ENCODE peak calls at places on chromosomes 16 and 17, in nine cellular contexts. U is IMR-90; S is endothelial cell of umbilical vein; C is HFF-Myc; Z is A549; W is CD8-positive, alpha-beta T cell; I is tibial artery; V is left ventricle myocardium inferior; P is neural progenitor cell. E is an unnamed sample.

GRCh38 chr17:32264823-32265191 is 825 bp upstream of the RHBDL3 start:
- DNase-seq in U (no peak), S (no peak), C (no peak), Z (no peak), W (no peak), I (no peak), V (no peak), P (peak), E (no peak)

GRCh38 chr16:57999366-57999970 is 1.0 kb downstream of the ZNF319 start:
- DNase-seq in U (peak), S (peak), C (no peak), Z (no peak), W (no peak), I (no peak), V (no peak), P (peak), E (peak)

GRCh38 chr17:1561420-1562177 is 993 bp downstream of the PITPNA start:
- DNase-seq in U (no peak), S (peak), C (no peak), Z (peak), W (no peak), I (no peak), V (no peak), P (peak), E (peak)

GRCh38 chr17:65547253-65547670 is 14.2 kb downstream of the AXIN2 start:
- DNase-seq in U (peak), S (no peak), C (no peak), Z (no peak), W (no peak), I (no peak), V (no peak), P (no peak), E (no peak)

GRCh38 chr16:11016993-11017392 is 72.6 kb downstream of the CLEC16A start:
- DNase-seq in U (peak), S (peak), C (no peak), Z (peak), W (no peak), I (no peak), V (peak), P (no peak), E (no peak)

GRCh38 chr17:72640415-72641165 is 451.9 kb downstream of the SLC39A11 start:
- DNase-seq in U (no peak), S (no peak), C (no peak), Z (no peak), W (no peak), I (no peak), V (no peak), P (no peak), E (no peak)

GRCh38 chr17:13792314-13792713 is 190.6 kb upstream of the HS3ST3A1 start:
- DNase-seq in U (peak), S (no peak), C (no peak), Z (no peak), W (no peak), I (no peak), V (no peak), P (no peak), E (no peak)

GRCh38 chr17:78939615-78940014 is 14.4 kb upstream of the TIMP2 start:
- DNase-seq in U (peak), S (peak), C (no peak), Z (no peak), W (no peak), I (no peak), V (no peak), P (no peak), E (no peak)

GRCh38 chr17:5877948-5878347 is 192.2 kb upstream of the WSCD1 start:
- DNase-seq in U (no peak), S (no peak), C (no peak), Z (no peak), W (no peak), I (peak), V (peak), P (no peak), E (no peak)

GRCh38 chr17:16889088-16889465 is 82.8 kb downstream of the TNFRSF13B start:
- DNase-seq in U (no peak), S (no peak), C (no peak), Z (no peak), W (no peak), I (no peak), V (no peak), P (no peak), E (no peak)

GRCh38 chr16:82240111-82240510 is 70.1 kb upstream of the MPHOSPH6 start:
- DNase-seq in U (peak), S (no peak), C (no peak), Z (no peak), W (no peak), I (no peak), V (no peak), P (no peak), E (no peak)

GRCh38 chr16:8725513-8726178 is 51.2 kb downstream of the ABAT start:
- DNase-seq in U (no peak), S (no peak), C (no peak), Z (no peak), W (no peak), I (no peak), V (no peak), P (no peak), E (no peak)

DNA sequence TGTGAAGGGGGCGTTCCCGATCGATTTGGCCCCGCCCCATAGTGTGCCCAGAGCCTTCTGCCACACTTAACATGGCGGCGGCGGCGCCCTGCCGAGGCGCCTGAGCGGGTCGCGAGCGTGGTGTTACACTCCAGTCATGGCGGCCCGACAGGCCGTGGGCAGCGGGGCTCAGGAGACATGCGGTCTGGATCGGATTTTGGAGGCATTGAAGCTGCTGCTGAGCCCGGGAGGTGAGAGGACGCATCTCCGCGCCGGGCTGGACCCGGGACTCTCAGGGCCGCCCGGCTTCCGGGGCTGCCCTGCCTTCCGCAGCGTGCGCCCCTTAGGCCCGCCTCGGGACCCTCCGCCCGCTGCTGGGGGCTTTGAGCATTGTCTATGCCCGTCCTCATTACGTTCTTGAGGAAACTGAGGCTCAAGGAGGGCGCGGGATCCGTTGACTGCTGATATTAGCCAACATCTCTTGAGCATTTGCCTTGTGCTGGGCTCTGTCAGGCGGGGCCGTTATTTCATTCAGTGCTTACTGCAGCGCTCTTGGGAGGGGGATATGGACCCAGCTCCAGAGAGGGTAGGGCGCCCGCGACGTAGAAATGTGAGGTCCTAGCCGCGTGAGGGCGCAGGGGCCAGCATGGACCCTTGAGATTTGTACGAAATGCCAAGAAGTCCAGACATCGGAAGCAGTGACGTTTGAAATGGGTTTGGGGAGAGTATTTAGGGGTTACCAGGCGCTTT is at the start of gene TANGO6:
- DNase-seq in U (peak), S (peak), C (peak), Z (peak), W (peak), I (peak), V (peak), P (peak), E (peak)
- TF ChIP-seq CTCF in U (peak), S (peak), C (peak), Z (peak), W (no peak), I (no peak), V (peak), P (peak), E (peak)

DNA sequence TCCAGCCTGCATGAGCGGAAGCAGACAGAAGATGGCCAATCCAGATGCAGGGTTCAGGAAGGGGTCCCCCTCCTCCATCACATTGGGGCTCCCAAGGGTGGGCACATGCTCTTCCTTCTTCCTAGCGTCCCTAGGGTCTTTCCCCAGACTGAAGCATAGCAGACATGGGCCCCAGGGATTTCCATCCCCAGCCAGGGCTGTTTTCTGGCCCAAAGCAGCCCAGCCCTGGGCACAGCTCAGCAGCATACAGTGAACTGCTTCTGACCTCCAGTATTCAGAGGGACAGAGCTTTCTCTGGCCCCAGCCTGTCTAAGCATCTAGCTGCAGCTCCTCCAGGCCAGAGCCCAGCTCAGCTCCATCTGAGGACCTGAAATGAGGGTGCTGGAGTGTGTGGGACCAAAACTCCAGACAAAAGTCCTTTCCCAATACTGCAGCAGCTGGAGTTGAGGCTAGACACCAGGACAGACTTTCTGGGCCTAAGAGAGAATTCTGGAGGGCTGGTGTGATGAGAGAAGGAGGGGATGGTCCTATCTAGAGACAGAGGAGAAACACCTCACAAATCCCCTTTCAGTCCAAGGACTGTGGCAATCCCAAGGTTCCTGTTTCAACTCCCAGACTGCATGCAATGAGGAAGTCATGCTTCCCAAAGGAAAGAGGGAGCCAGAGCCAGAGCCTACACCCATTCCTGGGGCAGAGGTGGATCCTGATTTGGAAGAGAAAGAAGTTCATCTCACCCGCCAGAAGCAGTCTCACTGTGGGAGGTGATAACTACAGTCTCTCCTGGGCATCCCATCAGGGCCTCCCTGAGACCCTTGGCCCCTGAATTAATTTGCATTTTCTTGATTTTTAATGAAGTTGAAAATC is 4.5 kb upstream of the FOXN1 start:
- DNase-seq in U (no peak), S (no peak), C (no peak), Z (no peak), W (no peak), I (no peak), V (no peak), P (no peak), E (no peak)
- TF ChIP-seq CTCF in U (no peak), S (no peak), C (no peak), Z (no peak), W (no peak), I (no peak), V (no peak), P (no peak), E (no peak)

GRCh38 chr17:28227278-28228108 is 91.5 kb upstream of the TMEM97 start:
- DNase-seq in U (no peak), S (no peak), C (no peak), Z (peak), W (no peak), I (peak), V (no peak), P (peak), E (peak)

GRCh38 chr17:28228986-28229729 is 89.8 kb upstream of the TMEM97 start:
- DNase-seq in U (no peak), S (no peak), C (no peak), Z (no peak), W (no peak), I (peak), V (no peak), P (no peak), E (no peak)

GRCh38 chr17:28230011-28230410 is 89.0 kb upstream of the TMEM97 start:
- DNase-seq in U (no peak), S (no peak), C (no peak), Z (no peak), W (no peak), I (peak), V (no peak), P (no peak), E (no peak)

GRCh38 chr17:28226563-28226962 is 92.4 kb upstream of the TMEM97 start:
- DNase-seq in U (no peak), S (no peak), C (no peak), Z (no peak), W (no peak), I (peak), V (no peak), P (no peak), E (no peak)

GRCh38 chr17:28228109-28228840 is 90.7 kb upstream of the TMEM97 start:
- DNase-seq in U (no peak), S (no peak), C (no peak), Z (peak), W (no peak), I (peak), V (no peak), P (peak), E (no peak)
- TF ChIP-seq CTCF in U (peak), S (no peak), C (peak), Z (no peak), W (no peak), I (no peak), V (no peak), P (peak), E (no peak)

GRCh38 chr16:85027968-85028637 is 508 bp downstream of the KIAA0513 start:
- DNase-seq in U (no peak), S (no peak), C (no peak), Z (no peak), W (no peak), I (no peak), V (no peak), P (peak), E (peak)
- TF ChIP-seq CTCF in U (peak), S (peak), C (no peak), Z (no peak), W (no peak), I (no peak), V (peak), P (peak), E (peak)

DNA sequence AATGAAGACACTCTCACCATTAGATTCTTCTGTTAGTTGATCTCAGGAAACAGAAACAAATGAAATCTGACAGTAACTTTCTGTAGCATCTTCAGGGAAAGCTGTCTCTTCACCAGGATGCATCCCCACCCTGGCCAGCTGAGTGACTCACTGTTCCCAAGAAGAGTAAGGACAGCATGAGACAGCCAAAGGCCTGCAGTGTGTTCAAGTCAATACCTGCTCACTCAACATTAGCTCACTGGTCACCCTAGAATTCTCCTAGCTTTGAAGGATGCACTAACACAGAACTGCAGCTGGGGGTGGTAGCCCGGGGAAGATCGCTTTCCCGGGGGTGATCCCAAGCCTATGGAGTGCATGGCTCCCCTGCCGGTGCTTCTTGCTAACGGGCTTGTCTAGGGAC is 28.2 kb upstream of the CLEC18B start:
- DNase-seq in U (peak), S (no peak), C (peak), Z (peak), W (no peak), I (no peak), V (no peak), P (no peak), E (no peak)
- TF ChIP-seq CTCF in U (no peak), S (no peak), C (no peak), Z (no peak), W (no peak), I (no peak), V (no peak), P (no peak), E (no peak)

E was measured in GM13977.